ENCODE peak calls at places on chromosomes 2 and 18, in ten cellular contexts. One of them, this sample, is unnamed.

GRCh38 chr2:158412206-158412605 is 44.3 kb downstream of the CCDC148 start:
- DNase-seq in upper lobe of left lung: no peak
- DNase-seq in A549: no peak
- DNase-seq in lower leg skin: no peak
- DNase-seq in body of pancreas: no peak
- DNase-seq in ovary: no peak
- DNase-seq in Peyer's patch: no peak
- DNase-seq in transverse colon: no peak
- DNase-seq in tibial nerve: no peak
- DNase-seq in spleen: no peak
- DNase-seq in this sample: no peak

GRCh38 chr2:45845566-45845965 is 194.1 kb downstream of the PRKCE start:
- DNase-seq in upper lobe of left lung: no peak
- DNase-seq in A549: no peak
- DNase-seq in lower leg skin: no peak
- DNase-seq in body of pancreas: no peak
- DNase-seq in ovary: no peak
- DNase-seq in Peyer's patch: no peak
- DNase-seq in transverse colon: no peak
- DNase-seq in tibial nerve: no peak
- DNase-seq in spleen: no peak
- DNase-seq in this sample: no peak

GRCh38 chr2:200600549-200601212 is 14.9 kb downstream of the AOX1 start:
- DNase-seq in upper lobe of left lung: no peak
- DNase-seq in A549: peak; percentile 57
- DNase-seq in lower leg skin: no peak
- DNase-seq in body of pancreas: no peak
- DNase-seq in ovary: no peak
- DNase-seq in Peyer's patch: no peak
- DNase-seq in transverse colon: no peak
- DNase-seq in tibial nerve: no peak
- DNase-seq in spleen: no peak
- DNase-seq in this sample: no peak

GRCh38 chr2:229870903-229871650 is 50.7 kb downstream of the TRIP12 start:
- DNase-seq in upper lobe of left lung: no peak
- DNase-seq in A549: no peak
- DNase-seq in lower leg skin: no peak
- DNase-seq in body of pancreas: no peak
- DNase-seq in ovary: no peak
- DNase-seq in Peyer's patch: no peak
- DNase-seq in transverse colon: no peak
- DNase-seq in tibial nerve: no peak
- DNase-seq in spleen: no peak
- DNase-seq in this sample: no peak

GRCh38 chr2:189411860-189412259 is 29.4 kb upstream of the WDR75 start:
- DNase-seq in upper lobe of left lung: no peak
- DNase-seq in A549: peak; percentile 11
- DNase-seq in lower leg skin: no peak
- DNase-seq in body of pancreas: no peak
- DNase-seq in ovary: peak; percentile 21
- DNase-seq in Peyer's patch: no peak
- DNase-seq in transverse colon: no peak
- DNase-seq in tibial nerve: no peak
- DNase-seq in spleen: no peak
- DNase-seq in this sample: no peak

GRCh38 chr18:9787126-9787525 is 79.0 kb downstream of the RAB31 start:
- DNase-seq in upper lobe of left lung: no peak
- DNase-seq in A549: no peak
- DNase-seq in lower leg skin: no peak
- DNase-seq in body of pancreas: no peak
- DNase-seq in ovary: no peak
- DNase-seq in Peyer's patch: no peak
- DNase-seq in transverse colon: no peak
- DNase-seq in tibial nerve: no peak
- DNase-seq in spleen: no peak
- DNase-seq in this sample: no peak

GRCh38 chr2:1892529-1893250 is 148.4 kb upstream of the PXDN start:
- DNase-seq in upper lobe of left lung: no peak
- DNase-seq in A549: no peak
- DNase-seq in lower leg skin: peak; percentile 60
- DNase-seq in body of pancreas: no peak
- DNase-seq in ovary: no peak
- DNase-seq in Peyer's patch: no peak
- DNase-seq in transverse colon: no peak
- DNase-seq in tibial nerve: no peak
- DNase-seq in spleen: no peak
- DNase-seq in this sample: no peak

GRCh38 chr2:240794178-240794721 is 25.8 kb downstream of the KIF1A start:
- DNase-seq in upper lobe of left lung: peak; percentile 56
- DNase-seq in A549: no peak
- DNase-seq in lower leg skin: no peak
- DNase-seq in body of pancreas: no peak
- DNase-seq in ovary: peak; percentile 11
- DNase-seq in Peyer's patch: no peak
- DNase-seq in transverse colon: no peak
- DNase-seq in tibial nerve: no peak
- DNase-seq in spleen: peak; percentile 47
- DNase-seq in this sample: no peak

GRCh38 chr2:187319441-187320108 is 128.5 kb downstream of the CALCRL start:
- DNase-seq in upper lobe of left lung: no peak
- DNase-seq in A549: no peak
- DNase-seq in lower leg skin: no peak
- DNase-seq in body of pancreas: no peak
- DNase-seq in ovary: no peak
- DNase-seq in Peyer's patch: no peak
- DNase-seq in transverse colon: no peak
- DNase-seq in tibial nerve: no peak
- DNase-seq in spleen: no peak
- DNase-seq in this sample: no peak

GRCh38 chr2:229245013-229245412 is 26.1 kb downstream of the PID1 start:
- DNase-seq in upper lobe of left lung: no peak
- DNase-seq in A549: no peak
- DNase-seq in lower leg skin: no peak
- DNase-seq in body of pancreas: no peak
- DNase-seq in ovary: no peak
- DNase-seq in Peyer's patch: no peak
- DNase-seq in transverse colon: no peak
- DNase-seq in tibial nerve: no peak
- DNase-seq in spleen: no peak
- DNase-seq in this sample: no peak

GRCh38 chr2:62826141-62826540 is 120.6 kb downstream of the EHBP1 start:
- DNase-seq in upper lobe of left lung: no peak
- DNase-seq in A549: no peak
- DNase-seq in lower leg skin: no peak
- DNase-seq in body of pancreas: no peak
- DNase-seq in ovary: no peak
- DNase-seq in Peyer's patch: no peak
- DNase-seq in transverse colon: no peak
- DNase-seq in tibial nerve: no peak
- DNase-seq in spleen: no peak
- DNase-seq in this sample: no peak

GRCh38 chr2:222483513-222484039 is 59.2 kb downstream of the SGPP2 start:
- DNase-seq in upper lobe of left lung: no peak
- DNase-seq in A549: no peak
- DNase-seq in lower leg skin: no peak
- DNase-seq in body of pancreas: peak; percentile 21
- DNase-seq in ovary: no peak
- DNase-seq in Peyer's patch: no peak
- DNase-seq in transverse colon: peak; percentile 32
- DNase-seq in tibial nerve: no peak
- DNase-seq in spleen: no peak
- DNase-seq in this sample: no peak

GRCh38 chr18:79575891-79576685 is 103.5 kb upstream of the CTDP1 start:
- DNase-seq in upper lobe of left lung: peak; percentile 84
- DNase-seq in A549: no peak
- DNase-seq in lower leg skin: peak; percentile 86
- DNase-seq in body of pancreas: peak; percentile 85
- DNase-seq in ovary: peak; percentile 51
- DNase-seq in Peyer's patch: no peak
- DNase-seq in transverse colon: peak; percentile 13
- DNase-seq in tibial nerve: no peak
- DNase-seq in spleen: peak; percentile 62
- DNase-seq in this sample: peak; percentile 67

GRCh38 chr18:74249181-74249968 is 42.4 kb downstream of the CYB5A start:
- DNase-seq in upper lobe of left lung: no peak
- DNase-seq in A549: peak; percentile 82
- DNase-seq in lower leg skin: peak; percentile 77
- DNase-seq in body of pancreas: no peak
- DNase-seq in ovary: peak; percentile 68
- DNase-seq in Peyer's patch: no peak
- DNase-seq in transverse colon: no peak
- DNase-seq in tibial nerve: peak; percentile 54
- DNase-seq in spleen: no peak
- DNase-seq in this sample: no peak

GRCh38 chr18:26089247-26090129 is 925 bp downstream of the SS18 start:
- DNase-seq in upper lobe of left lung: no peak
- DNase-seq in A549: peak; percentile 35
- DNase-seq in lower leg skin: no peak
- DNase-seq in body of pancreas: no peak
- DNase-seq in ovary: no peak
- DNase-seq in Peyer's patch: no peak
- DNase-seq in transverse colon: no peak
- DNase-seq in tibial nerve: no peak
- DNase-seq in spleen: no peak
- DNase-seq in this sample: no peak

GRCh38 chr2:222844323-222844722 is 16.5 kb upstream of the ACSL3 start:
- DNase-seq in upper lobe of left lung: no peak
- DNase-seq in A549: peak; percentile 71
- DNase-seq in lower leg skin: no peak
- DNase-seq in body of pancreas: no peak
- DNase-seq in ovary: no peak
- DNase-seq in Peyer's patch: no peak
- DNase-seq in transverse colon: no peak
- DNase-seq in tibial nerve: no peak
- DNase-seq in spleen: no peak
- DNase-seq in this sample: no peak

GRCh38 chr2:168490015-168490874 is 34.2 kb downstream of the CERS6 start:
- DNase-seq in upper lobe of left lung: no peak
- DNase-seq in A549: peak; percentile 38
- DNase-seq in lower leg skin: no peak
- DNase-seq in body of pancreas: no peak
- DNase-seq in ovary: no peak
- DNase-seq in Peyer's patch: no peak
- DNase-seq in transverse colon: no peak
- DNase-seq in tibial nerve: no peak
- DNase-seq in spleen: no peak
- DNase-seq in this sample: no peak
- TF ChIP-seq POLR2A in upper lobe of left lung: no peak
- TF ChIP-seq POLR2A in A549: no peak
- TF ChIP-seq POLR2A in lower leg skin: no peak
- TF ChIP-seq POLR2A in body of pancreas: no peak
- TF ChIP-seq POLR2A in ovary: no peak
- TF ChIP-seq POLR2A in Peyer's patch: no peak
- TF ChIP-seq POLR2A in transverse colon: no peak
- TF ChIP-seq POLR2A in tibial nerve: no peak
- TF ChIP-seq POLR2A in spleen: no peak
- TF ChIP-seq POLR2A in this sample: no peak

DNA sequence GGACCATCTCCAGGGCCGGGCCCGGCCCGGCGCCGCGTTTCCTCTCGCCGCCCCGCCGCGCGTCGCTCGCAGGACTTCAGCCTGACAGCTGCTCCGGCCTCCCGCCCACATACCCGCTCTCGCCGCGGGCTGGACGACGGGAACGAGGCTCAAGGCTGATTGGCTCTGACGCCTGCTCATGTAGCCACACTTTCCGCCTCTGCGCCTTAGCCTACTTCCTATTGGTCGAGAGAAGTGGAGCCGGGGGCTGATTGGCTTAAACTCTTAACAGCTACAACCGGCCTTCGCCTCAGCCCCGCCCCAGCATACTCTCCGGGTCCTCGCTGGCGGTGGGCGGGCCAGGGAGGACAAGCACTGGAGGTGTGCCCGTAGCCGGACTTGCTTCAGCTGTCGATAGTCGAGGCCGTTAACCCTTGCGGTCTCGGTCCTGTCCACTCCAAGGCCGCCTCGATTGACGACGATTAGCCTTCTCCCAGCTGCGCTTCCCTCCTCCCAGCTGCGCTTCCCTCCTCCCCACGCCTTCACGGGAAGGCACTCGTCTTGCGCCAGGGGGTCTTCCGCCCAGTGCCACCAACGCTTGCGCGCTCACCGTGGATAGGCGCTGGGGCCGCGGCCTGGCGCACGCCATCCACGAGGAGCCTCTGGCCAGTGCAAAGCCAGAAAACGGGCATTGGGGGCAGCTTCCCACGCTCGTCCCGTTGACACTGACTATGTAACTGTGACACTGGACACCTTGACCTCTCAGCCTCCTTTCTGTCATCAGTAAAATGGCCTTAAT is at the start of gene PRADC1:
- DNase-seq in upper lobe of left lung: peak; percentile 98
- DNase-seq in A549: peak; percentile 100
- DNase-seq in lower leg skin: peak; percentile 100
- DNase-seq in body of pancreas: peak; percentile 99
- DNase-seq in ovary: peak; percentile 98
- DNase-seq in Peyer's patch: peak; percentile 99
- DNase-seq in transverse colon: peak; percentile 99
- DNase-seq in tibial nerve: peak; percentile 99
- DNase-seq in spleen: peak; percentile 98
- DNase-seq in this sample: peak; percentile 100
- TF ChIP-seq POLR2A in upper lobe of left lung: peak; percentile 66
- TF ChIP-seq POLR2A in A549: peak; percentile 75
- TF ChIP-seq POLR2A in lower leg skin: no peak
- TF ChIP-seq POLR2A in body of pancreas: no peak
- TF ChIP-seq POLR2A in ovary: no peak
- TF ChIP-seq POLR2A in Peyer's patch: peak; percentile 73
- TF ChIP-seq POLR2A in transverse colon: peak; percentile 78
- TF ChIP-seq POLR2A in tibial nerve: no peak
- TF ChIP-seq POLR2A in spleen: no peak
- TF ChIP-seq POLR2A in this sample: no peak

GRCh38 chr2:237669628-237670351 is 42.4 kb downstream of the LRRFIP1 start:
- DNase-seq in upper lobe of left lung: no peak
- DNase-seq in A549: peak; percentile 24
- DNase-seq in lower leg skin: peak; percentile 94
- DNase-seq in body of pancreas: peak; percentile 65
- DNase-seq in ovary: peak; percentile 83
- DNase-seq in Peyer's patch: peak; percentile 83
- DNase-seq in transverse colon: peak; percentile 66
- DNase-seq in tibial nerve: peak; percentile 75
- DNase-seq in spleen: peak; percentile 76
- DNase-seq in this sample: no peak
- TF ChIP-seq POLR2A in upper lobe of left lung: no peak
- TF ChIP-seq POLR2A in A549: no peak
- TF ChIP-seq POLR2A in lower leg skin: no peak
- TF ChIP-seq POLR2A in body of pancreas: no peak
- TF ChIP-seq POLR2A in ovary: peak; percentile 10
- TF ChIP-seq POLR2A in Peyer's patch: no peak
- TF ChIP-seq POLR2A in transverse colon: no peak
- TF ChIP-seq POLR2A in tibial nerve: no peak
- TF ChIP-seq POLR2A in spleen: no peak
- TF ChIP-seq POLR2A in this sample: no peak

DNA sequence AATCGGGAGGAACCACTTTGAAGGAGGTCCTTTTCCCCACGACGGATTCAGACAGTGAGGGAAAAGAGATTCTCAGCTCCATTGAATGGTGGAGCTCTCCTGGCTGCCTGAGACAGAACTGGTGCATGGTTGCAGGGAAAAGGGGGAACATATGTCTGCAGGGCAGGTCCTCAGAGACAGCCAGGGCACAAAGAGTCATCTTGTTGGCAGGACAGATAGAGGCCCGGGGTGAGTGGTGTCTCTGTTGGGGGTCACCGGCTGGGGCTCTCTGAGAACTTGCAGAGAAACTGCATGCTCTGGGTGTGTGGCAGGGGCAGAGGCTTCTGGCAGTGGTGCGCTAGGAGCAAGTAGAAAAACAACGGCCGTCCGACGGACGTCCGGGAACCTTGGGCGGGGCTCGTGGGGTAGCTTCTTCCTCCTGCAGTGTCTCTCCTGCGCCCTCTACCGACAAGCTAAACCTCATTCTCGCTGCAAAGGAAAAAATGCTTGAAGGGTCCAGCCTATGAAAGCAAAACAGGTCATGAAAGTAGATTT is 94.3 kb downstream of the CDCA7 start:
- DNase-seq in upper lobe of left lung: peak; percentile 59
- DNase-seq in A549: peak; percentile 90
- DNase-seq in lower leg skin: peak; percentile 93
- DNase-seq in body of pancreas: peak; percentile 87
- DNase-seq in ovary: peak; percentile 44
- DNase-seq in Peyer's patch: peak; percentile 66
- DNase-seq in transverse colon: peak; percentile 88
- DNase-seq in tibial nerve: peak; percentile 58
- DNase-seq in spleen: peak; percentile 84
- DNase-seq in this sample: peak; percentile 66
- TF ChIP-seq POLR2A in upper lobe of left lung: no peak
- TF ChIP-seq POLR2A in A549: peak; percentile 55
- TF ChIP-seq POLR2A in lower leg skin: no peak
- TF ChIP-seq POLR2A in body of pancreas: no peak
- TF ChIP-seq POLR2A in ovary: no peak
- TF ChIP-seq POLR2A in Peyer's patch: no peak
- TF ChIP-seq POLR2A in transverse colon: no peak
- TF ChIP-seq POLR2A in tibial nerve: no peak
- TF ChIP-seq POLR2A in spleen: no peak
- TF ChIP-seq POLR2A in this sample: no peak

This sample was measured in breast epithelium.